ENCODE peak calls at places on chromosomes 13 and 19, in four cellular contexts. J is adrenal gland, N is ovary, U is GM12891. A is an unnamed sample.

GRCh38 chr13:65594255-65594654 is 1635.9 kb downstream of the PCDH9 start:
- DNase-seq in J (no peak), U (no peak), N (no peak), A (no peak)

GRCh38 chr19:50759886-50760285 is 10.4 kb upstream of the GPR32 start:
- DNase-seq in J (no peak), N (no peak), U (no peak), A (no peak)

GRCh38 chr13:27917121-27917947 is 2.5 kb upstream of the PDX1 start:
- DNase-seq in J (no peak), N (no peak), U (no peak), A (no peak)

GRCh38 chr13:68056816-68057710 is 826.9 kb upstream of the PCDH9 start:
- DNase-seq in N (no peak), J (no peak), U (no peak), A (peak)

GRCh38 chr13:79492313-79492798 is 11.4 kb downstream of the NDFIP2 start:
- DNase-seq in N (no peak), U (no peak), J (no peak), A (no peak)

GRCh38 chr19:54164369-54165068 is 5.0 kb upstream of the LENG1 start:
- DNase-seq in J (peak), U (no peak), N (peak), A (no peak)

GRCh38 chr19:41934849-41935374 is 6.7 kb upstream of the ERFL start:
- DNase-seq in N (peak), U (no peak), J (peak), A (peak)

GRCh38 chr19:49554701-49555181 is 25.6 kb downstream of the NOSIP start:
- DNase-seq in N (no peak), J (peak), U (no peak), A (no peak)

GRCh38 chr19:41864374-41864773 is 4.3 kb downstream of the RPS19 start:
- DNase-seq in J (no peak), U (no peak), N (no peak), A (no peak)

GRCh38 chr13:79749985-79750551 is 269.1 kb downstream of the NDFIP2 start:
- DNase-seq in J (peak), U (no peak), N (peak), A (peak)

GRCh38 chr19:48726573-48726972 is 7.0 kb upstream of the MAMSTR start:
- DNase-seq in N (no peak), U (no peak), J (no peak), A (no peak)

GRCh38 chr19:55389386-55390317 is 3.9 kb downstream of the RPL28 start:
- DNase-seq in J (no peak), U (no peak), N (no peak), A (no peak)
- TF ChIP-seq POLR2A in J (no peak), U (peak), N (no peak), A (peak)

GRCh38 chr19:10270616-10271394 is at the start of gene ICAM1:
- DNase-seq in U (no peak), J (peak), N (peak), A (no peak)
- TF ChIP-seq POLR2A in U (peak), J (peak), N (peak), A (peak)

DNA sequence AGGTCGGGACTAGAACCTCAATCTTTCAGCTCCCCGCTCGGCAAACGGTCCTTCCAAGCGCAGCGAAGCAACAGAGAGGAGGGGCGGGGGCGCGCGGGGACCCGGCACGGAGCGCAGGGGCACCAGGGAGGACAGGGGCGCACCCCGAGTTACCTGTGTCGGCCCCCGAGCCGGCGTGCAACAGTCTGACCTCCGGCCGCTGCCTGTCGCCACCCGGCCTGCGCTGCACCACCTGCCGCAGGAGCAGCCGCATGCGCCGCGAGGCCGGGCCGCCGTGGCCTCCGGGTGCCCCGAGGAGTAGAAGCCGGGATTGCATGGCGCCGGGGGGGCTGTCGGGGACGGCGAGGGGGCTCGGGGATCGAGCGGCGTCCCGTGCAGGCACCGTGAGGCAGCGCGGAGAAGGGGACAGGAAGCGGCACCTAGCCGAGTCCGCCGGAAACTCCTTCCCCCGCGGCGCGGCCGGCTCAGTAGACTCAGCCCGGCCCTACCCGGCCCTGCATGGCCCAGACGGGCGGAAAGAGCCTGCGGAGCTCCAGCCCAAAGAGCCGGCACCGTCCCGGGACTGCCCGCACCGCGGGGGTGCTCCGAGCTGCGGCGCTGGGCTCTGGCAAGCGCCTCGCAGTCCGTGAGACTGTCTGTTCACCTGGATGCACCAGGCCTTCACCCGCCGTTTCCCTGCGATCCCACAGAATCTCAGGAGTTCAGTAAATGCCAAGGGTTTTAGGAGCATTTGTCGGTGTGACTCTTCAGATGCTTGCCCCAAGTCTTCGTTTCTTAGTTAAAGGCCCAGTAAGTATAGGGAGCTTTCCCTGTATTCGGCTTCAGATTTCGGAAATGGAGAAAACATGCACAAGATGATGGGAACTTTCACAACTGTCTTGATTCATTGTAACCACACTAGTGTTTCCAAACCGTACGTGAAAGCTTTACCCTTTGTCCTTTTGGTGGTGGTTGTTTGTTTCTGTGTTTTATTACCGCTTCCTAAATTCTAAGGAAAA is at the start of gene VWA8:
- DNase-seq in U (peak), J (peak), N (peak), A (peak)
- TF ChIP-seq POLR2A in U (peak), J (peak), N (no peak), A (peak)

DNA sequence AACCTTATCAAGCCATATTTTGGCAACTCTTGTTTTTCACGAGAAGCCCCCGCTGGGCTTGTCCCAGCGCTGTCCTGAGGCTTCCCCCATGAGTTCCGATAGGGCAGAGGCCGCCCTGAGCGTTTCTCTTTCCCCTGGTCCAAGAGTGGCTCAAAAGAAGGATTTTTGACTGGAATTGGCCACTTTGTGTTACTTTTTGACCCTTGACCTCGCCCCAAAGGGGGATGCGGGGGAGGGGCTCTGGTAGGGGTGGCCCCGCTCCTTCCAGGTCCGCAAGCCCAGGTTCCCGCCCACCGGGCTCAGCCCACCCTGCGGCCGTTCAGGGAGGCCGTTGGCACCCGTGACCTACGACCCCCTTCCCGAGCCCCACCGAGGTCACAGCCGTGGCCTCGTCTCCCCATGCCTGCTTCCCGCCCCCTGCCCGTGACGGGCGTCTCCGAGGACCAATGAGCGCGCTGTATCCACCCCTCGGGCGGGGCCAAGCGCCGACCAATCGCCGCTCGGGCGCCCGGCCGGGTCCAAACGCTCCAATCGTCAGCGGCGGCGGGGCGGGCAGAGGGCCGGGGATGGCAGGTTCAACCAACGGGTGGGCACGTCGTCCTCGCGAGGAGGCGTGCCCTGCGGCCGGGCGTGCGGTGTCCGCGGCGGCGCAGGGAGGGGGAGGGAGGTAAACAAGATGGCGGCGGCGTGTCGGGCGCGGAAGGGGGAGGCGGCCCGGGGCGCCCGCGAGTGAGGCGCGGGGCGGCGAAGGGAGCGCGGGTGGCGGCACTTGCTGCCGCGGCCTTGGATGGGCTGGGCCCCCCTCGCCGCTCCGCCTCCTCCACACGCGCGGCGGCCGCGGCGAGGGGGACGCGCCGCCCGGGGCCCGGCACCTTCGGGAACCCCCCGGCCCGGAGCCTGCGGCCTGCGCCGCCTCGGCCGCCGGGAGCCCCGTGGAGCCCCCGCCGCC is at the start of gene STK11:
- DNase-seq in N (peak), J (peak), U (peak), A (peak)
- TF ChIP-seq POLR2A in N (peak), J (peak), U (peak), A (peak)

DNA sequence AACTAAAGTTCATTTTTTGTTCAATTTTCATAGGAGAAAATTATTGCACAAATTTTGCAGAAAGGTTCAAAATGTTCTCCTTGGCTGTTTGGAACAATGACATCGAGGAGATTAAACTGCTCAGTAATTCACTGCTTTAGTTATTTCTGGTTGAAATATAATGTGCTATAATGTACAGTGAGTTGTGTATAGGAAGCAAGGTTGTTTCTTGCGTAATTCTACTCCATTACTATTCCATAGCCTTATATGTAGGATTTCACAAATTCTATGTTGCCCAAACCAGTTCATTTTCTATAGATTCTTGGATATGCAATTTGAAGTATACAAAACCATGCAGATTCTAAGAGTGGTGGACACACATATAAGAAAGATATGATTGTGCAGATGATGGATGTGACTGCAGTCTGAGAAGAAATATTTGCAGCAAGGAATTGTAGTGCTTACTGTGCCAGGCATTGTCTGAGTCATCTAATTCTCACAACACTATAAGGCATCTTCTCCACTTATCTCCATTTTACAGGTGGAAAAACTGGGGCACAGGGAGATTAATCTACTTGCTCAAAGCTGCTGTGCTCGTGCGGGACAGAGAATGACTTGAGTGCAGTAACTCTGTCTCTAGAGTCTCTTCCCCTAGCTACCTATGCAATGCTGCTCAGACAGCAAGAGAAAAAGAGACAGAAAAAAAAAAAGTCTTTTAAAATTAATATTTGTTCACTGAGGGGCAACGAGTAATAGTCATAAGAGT is 515.5 kb downstream of the MYO16 start:
- DNase-seq in U (no peak), N (no peak), J (no peak), A (no peak)
- TF ChIP-seq POLR2A in U (no peak), N (no peak), J (no peak), A (no peak)